ENCODE peak calls at places on chromosomes 5 and 9, in six cellular contexts. D is cardiac muscle cell, B is sigmoid colon, W is HL-60, K is mucosa of descending colon, X is cardiac fibroblast. T is an unnamed sample.

GRCh38 chr5:130978475-130978874 is 186.6 kb downstream of the HINT1 start:
- DNase-seq in D (no peak), B (no peak), W (no peak), K (no peak), X (peak), T (peak)

GRCh38 chr9:78196258-78196657 is 39.6 kb upstream of the CEP78 start:
- DNase-seq in D (no peak), B (no peak), W (no peak), K (no peak), X (no peak), T (no peak)

GRCh38 chr5:75472973-75473372 is 38.5 kb downstream of the CERT1 start:
- DNase-seq in D (no peak), B (no peak), W (no peak), K (no peak), X (no peak), T (no peak)

GRCh38 chr5:73274870-73275756 is 102.1 kb downstream of the TMEM174 start:
- DNase-seq in D (no peak), B (peak), W (no peak), K (no peak), X (no peak), T (no peak)

GRCh38 chr5:176379881-176380280 is 8.5 kb downstream of the NOP16 start:
- DNase-seq in D (no peak), B (no peak), W (no peak), K (no peak), X (no peak), T (no peak)

GRCh38 chr5:111563041-111563822 is 50.9 kb upstream of the STARD4 start:
- DNase-seq in D (peak), B (peak), W (no peak), K (no peak), X (peak), T (peak)

GRCh38 chr5:83721878-83722779 is 1.5 kb upstream of the HAPLN1 start:
- DNase-seq in D (peak), B (peak), W (no peak), K (peak), X (peak), T (no peak)

GRCh38 chr5:149014634-149015033 is 48.2 kb downstream of the SH3TC2 start:
- DNase-seq in D (no peak), B (no peak), W (no peak), K (no peak), X (no peak), T (no peak)

GRCh38 chr5:159819671-159820411 is 96.4 kb upstream of the ADRA1B start:
- DNase-seq in D (no peak), B (peak), W (peak), K (peak), X (peak), T (no peak)

GRCh38 chr5:18312016-18312415 is 677.8 kb downstream of the TAF11L14 start:
- DNase-seq in D (no peak), B (no peak), W (no peak), K (no peak), X (no peak), T (no peak)

GRCh38 chr5:93303291-93303691 is 277.7 kb downstream of the NR2F1-AS1 start:
- DNase-seq in D (no peak), B (no peak), W (no peak), K (no peak), X (no peak), T (no peak)

GRCh38 chr9:38018964-38019602 is 49.9 kb downstream of the SHB start:
- DNase-seq in D (peak), B (peak), W (no peak), K (no peak), X (peak), T (no peak)

GRCh38 chr5:77924081-77924480 is 147.9 kb upstream of the TBCA start:
- DNase-seq in D (no peak), B (no peak), W (no peak), K (no peak), X (no peak), T (no peak)

GRCh38 chr5:10331341-10331796 is 22.1 kb upstream of the MARCHF6 start:
- DNase-seq in D (no peak), B (peak), W (no peak), K (no peak), X (peak), T (peak)

GRCh38 chr5:169411016-169411788 is 110.3 kb upstream of the SLIT3 start:
- DNase-seq in D (no peak), B (no peak), W (no peak), K (no peak), X (no peak), T (no peak)

GRCh38 chr9:80059979-80060378 is 488.2 kb downstream of the TLE4 start:
- DNase-seq in D (no peak), B (no peak), W (no peak), K (no peak), X (no peak), T (no peak)

DNA sequence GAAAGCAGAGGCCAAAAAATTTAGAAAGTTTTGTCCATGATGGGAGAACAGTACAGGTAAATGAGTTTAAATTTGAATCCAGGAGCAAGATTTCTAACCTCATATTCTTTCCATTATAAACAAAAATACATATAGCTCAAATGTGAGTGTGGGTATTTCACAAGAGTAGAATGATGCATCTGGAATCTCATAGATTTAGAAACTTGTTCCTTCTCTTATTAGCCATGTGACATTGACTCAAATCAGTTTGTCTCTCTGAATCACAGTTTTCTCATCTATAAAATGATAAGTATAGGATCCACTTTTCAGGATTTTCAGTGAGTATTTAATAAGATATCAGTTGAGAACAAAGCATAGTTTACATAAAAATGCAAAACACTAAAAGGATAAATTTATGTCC is 436.3 kb upstream of the PAPPA start:
- DNase-seq in D (no peak), B (no peak), W (no peak), K (no peak), X (peak), T (no peak)
- H3K4me3 ChIP-seq in D (no peak), B (no peak), W (no peak), K (no peak), X (no peak), T (no peak)

GRCh38 chr9:128203842-128204551 is 818 bp downstream of the DNM1 start:
- DNase-seq in D (peak), B (no peak), W (peak), K (no peak), X (peak), T (no peak)
- H3K4me3 ChIP-seq in D (peak), B (peak), W (peak), K (no peak), X (peak), T (peak)

DNA sequence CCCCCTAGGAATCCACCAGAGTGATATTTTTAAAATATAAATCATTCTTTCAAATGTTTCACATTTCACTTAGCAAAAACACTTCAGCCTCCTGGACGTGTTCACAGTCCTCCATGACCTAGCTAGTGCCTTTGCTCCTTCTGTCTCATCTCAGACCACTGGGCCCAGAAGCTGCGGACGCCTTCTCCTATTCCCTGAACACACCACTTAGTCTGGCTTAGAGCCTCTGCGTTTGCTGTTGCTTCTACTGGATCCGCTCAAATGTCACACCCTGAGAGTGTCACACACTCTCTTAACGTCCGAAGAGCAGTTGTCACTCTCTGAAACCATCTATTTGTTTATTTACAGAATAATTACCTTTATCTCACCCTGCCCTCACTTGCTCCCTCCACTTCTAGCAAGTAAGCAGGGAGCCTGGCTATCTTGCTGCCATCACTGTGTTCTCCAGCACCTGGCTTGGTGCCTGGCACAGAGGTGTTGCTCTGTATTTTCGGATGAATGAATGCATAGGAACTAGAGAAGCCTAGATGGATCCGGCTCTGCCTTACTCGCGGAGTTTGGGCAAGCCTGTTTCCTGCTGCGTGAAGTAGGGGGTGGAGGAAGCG is 1.2 kb upstream of the GRK6 start:
- DNase-seq in D (no peak), B (no peak), W (no peak), K (no peak), X (no peak), T (no peak)
- H3K4me3 ChIP-seq in D (peak), B (peak), W (peak), K (peak), X (peak), T (peak)

DNA sequence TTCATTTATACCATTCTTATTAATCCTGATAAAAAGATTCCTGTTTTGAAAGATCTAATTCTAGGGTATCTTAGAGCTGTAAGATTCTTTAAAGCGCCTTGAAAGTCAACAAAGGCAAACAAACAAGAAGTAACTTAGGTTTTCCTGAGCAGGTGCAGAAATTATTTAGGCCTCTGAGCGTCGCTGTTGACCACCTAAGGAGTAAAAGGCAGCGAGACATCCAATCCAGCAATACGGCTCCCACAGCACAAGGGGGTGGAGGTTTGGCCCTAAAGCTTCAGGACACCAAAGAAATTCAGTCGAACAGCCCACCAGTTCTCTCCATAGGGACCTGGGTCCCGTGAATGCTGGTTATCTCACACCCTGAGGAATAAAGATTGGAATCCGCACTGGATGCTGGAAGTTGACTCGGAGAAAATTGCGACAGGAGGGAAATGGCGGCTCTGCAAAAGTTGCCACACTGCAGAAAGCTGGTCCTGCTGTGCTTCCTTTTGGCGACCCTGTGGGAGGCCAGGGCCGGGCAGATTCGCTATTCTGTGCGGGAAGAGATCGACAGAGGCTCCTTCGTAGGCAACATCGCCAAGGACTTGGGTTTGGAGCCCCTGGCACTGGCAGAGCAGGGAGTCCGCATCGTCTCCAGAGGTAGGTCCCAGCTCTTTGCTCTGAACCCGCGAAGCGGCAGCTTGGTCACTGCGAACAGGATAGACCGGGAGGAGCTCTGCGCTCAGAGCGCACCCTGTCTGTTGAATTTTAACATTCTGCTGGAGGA is at the start of gene PCDHGA2:
- DNase-seq in D (no peak), B (no peak), W (no peak), K (no peak), X (peak), T (no peak)
- H3K4me3 ChIP-seq in D (no peak), B (no peak), W (no peak), K (no peak), X (peak), T (peak)

GRCh38 chr9:107491081-107492053 is 1.8 kb upstream of the KLF4 start:
- DNase-seq in D (peak), B (peak), W (no peak), K (peak), X (no peak), T (no peak)
- H3K4me3 ChIP-seq in D (peak), B (peak), W (no peak), K (no peak), X (peak), T (peak)

DNA sequence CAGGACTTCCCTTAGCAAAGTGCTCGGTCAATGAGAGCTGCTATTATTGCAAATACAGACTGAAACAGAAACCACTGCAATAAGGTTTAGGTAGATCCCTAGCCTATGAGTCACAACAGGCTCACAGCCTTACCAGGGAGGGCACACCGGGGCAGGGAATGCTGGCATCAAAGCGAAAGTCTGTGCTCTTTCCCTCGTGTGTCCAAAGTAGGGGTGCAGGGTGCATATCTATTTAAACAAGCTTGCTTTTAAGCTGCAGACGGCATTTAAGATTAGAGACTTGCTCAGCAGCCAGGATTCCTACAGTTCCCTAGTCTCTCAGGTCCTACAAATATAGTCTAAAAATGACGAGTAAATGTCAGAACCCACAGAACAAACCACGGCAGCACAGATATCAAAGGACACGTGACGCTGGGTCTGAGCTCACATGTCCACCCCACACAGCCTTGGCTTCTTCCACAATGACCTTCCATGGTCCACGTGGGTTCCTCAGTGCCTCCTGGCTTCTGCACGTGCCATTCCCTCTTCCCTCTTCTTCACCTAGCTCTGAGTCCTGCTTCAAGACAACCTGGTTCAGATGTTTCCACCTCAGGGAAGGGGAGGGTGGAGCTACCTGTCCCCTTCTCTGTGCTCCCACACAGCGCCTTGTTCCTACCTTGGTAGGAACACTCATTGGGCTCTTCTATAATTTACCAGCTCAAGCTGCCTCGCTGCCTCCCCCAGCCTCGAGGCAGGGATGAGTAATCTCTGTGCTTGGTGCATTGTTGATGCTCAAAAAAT is 193.2 kb downstream of the MAPKAP1 start:
- DNase-seq in D (no peak), B (no peak), W (no peak), K (peak), X (peak), T (no peak)
- H3K4me3 ChIP-seq in D (no peak), B (peak), W (no peak), K (no peak), X (peak), T (no peak)

DNA sequence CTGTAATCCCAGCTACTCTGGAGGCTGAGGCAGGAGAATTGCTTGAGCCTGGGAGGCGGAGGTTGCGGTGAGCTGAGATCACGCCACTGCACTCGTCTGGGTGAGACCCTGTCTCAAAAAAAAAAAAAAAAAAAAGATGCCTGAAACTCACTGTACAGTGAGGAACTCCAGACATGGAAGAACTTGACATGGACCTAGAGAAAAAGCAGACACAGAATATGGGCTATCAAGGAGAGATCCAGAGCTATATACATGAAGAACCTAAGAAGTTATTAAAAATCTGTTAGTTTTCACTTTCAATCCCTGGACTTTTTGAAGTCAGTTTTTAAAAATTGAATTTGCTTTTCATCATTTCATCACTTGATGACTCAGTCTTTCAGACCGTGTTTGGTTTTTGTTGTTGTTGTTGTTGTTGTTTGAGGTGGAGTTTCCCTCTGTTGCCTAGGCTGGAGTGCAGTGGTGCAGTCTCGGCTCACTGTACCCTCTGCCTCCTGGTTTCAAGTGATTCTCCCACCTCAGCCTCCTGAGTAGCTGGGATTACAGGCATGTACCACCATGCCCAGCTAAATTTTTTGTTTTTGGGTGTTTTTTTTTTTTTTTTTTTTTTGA is 20.3 kb downstream of the PAIP2 start:
- DNase-seq in D (no peak), B (no peak), W (no peak), K (no peak), X (no peak), T (no peak)
- H3K4me3 ChIP-seq in D (no peak), B (no peak), W (no peak), K (no peak), X (no peak), T (no peak)

GRCh38 chr9:114096041-114096511 is 3.0 kb downstream of the KIF12 start:
- DNase-seq in D (no peak), B (peak), W (no peak), K (no peak), X (no peak), T (no peak)

GRCh38 chr9:114096866-114097612 is 2.1 kb downstream of the KIF12 start:
- DNase-seq in D (no peak), B (no peak), W (no peak), K (no peak), X (no peak), T (no peak)

GRCh38 chr9:114098660-114099522 is at the start of gene KIF12:
- DNase-seq in D (peak), B (no peak), W (no peak), K (peak), X (no peak), T (no peak)

GRCh38 chr9:114098021-114098659 is 952 bp downstream of the KIF12 start:
- DNase-seq in D (peak), B (no peak), W (peak), K (peak), X (no peak), T (no peak)

DNA sequence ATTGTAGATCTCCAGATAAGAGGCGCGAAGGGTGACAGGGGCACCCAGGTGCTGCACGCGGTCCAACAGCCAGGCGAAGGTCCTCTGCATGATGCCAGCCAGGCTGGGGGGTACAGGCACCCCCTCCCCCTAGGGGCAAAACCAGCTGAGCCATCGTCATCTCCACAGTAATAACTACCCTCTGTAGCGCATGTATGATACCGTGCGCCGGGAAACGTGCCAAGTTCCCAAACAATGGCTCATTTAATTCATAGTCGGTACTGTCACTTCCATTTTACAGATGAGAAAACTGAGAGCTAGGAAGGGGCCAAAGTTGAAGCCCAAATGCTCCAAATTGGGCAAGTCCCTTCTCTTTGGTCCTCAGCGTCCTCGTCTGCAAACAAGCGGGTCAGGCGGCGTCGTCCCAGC is 1.5 kb downstream of the KIF12 start:
- DNase-seq in D (no peak), B (no peak), W (no peak), K (peak), X (peak), T (no peak)
- H3K4me3 ChIP-seq in D (peak), B (peak), W (peak), K (peak), X (peak), T (peak)